ENCODE peak calls at places on chromosome 10, in eight cellular contexts. C is stimulated activated CD4-positive, alpha-beta T cell treated with anti-CD3 and anti-CD28 coated beads, Interleukin-2, amount 100 ng/mL, for 48 hours; U is heart left ventricle; V is activated CD8-positive, alpha-beta T cell treated with anti-CD3 and anti-CD28 coated beads, Interleukin-2, amount 10 ng/mL, durations not matched to agents 7 days and 5 days; E is nucleus accumbens; D is smooth muscle cell of the brain vasculature; J is T-cell; N is suprapubic skin. P is an unnamed sample.

GRCh38 chr10:132185601-132186487 is 904 bp upstream of the DPYSL4 start:
- DNase-seq in V (peak; percentile 69), D (no peak), J (peak; percentile 70), U (no peak), E (no peak), N (no peak), C (peak; percentile 46), P (peak; percentile 66)

GRCh38 chr10:116385994-116386809 is 41.4 kb upstream of the PNLIPRP3 start:
- DNase-seq in N (no peak), U (no peak), C (no peak), D (peak; percentile 15), E (no peak), V (no peak), J (no peak), P (no peak)

GRCh38 chr10:25285809-25286208 is 111.0 kb downstream of the GPR158 start:
- DNase-seq in E (no peak), V (no peak), J (no peak), D (no peak), N (no peak), C (no peak), U (no peak), P (no peak)

GRCh38 chr10:96513686-96514551 is at the start of gene TLL2:
- DNase-seq in J (peak; percentile 26), V (peak; percentile 65), U (peak; percentile 88), E (peak; percentile 74), D (peak; percentile 51), C (peak; percentile 54), N (peak; percentile 85), P (peak; percentile 93)

GRCh38 chr10:123284022-123284421 is 129.8 kb downstream of the BUB3 start:
- DNase-seq in U (no peak), C (no peak), J (no peak), N (no peak), E (no peak), D (no peak), V (no peak), P (no peak)

GRCh38 chr10:43105119-43105792 is 28.4 kb downstream of the RET start:
- DNase-seq in D (peak; percentile 37), E (no peak), V (peak; percentile 79), J (peak; percentile 67), N (peak; percentile 87), C (peak; percentile 88), U (peak; percentile 65), P (peak; percentile 67)

GRCh38 chr10:133336131-133337078 is at the start of gene CALY:
- DNase-seq in D (no peak), J (peak; percentile 92), C (peak; percentile 58), E (peak; percentile 76), N (no peak), U (no peak), V (peak; percentile 90), P (no peak)

GRCh38 chr10:108749042-108749441 is 1174.3 kb downstream of the XPNPEP1 start:
- DNase-seq in N (no peak), V (no peak), J (no peak), D (no peak), U (no peak), C (no peak), E (no peak), P (no peak)

GRCh38 chr10:22317771-22318565 is 1.8 kb downstream of the COMMD3 start:
- DNase-seq in N (no peak), J (no peak), U (no peak), C (no peak), V (no peak), D (no peak), E (no peak), P (no peak)

GRCh38 chr10:4670737-4671136 is 155.3 kb upstream of the AKR1E2 start:
- DNase-seq in J (no peak), N (no peak), D (no peak), E (no peak), U (no peak), V (no peak), C (no peak), P (no peak)

GRCh38 chr10:29598861-29599311 is 35.9 kb downstream of the SVIL start:
- DNase-seq in C (no peak), N (no peak), V (no peak), E (no peak), J (no peak), D (no peak), U (peak; percentile 48), P (no peak)

GRCh38 chr10:95290801-95291633 is at the start of gene PDLIM1:
- DNase-seq in U (peak; percentile 84), N (peak; percentile 86), D (no peak), V (peak; percentile 58), J (peak; percentile 6), C (peak; percentile 13), E (no peak), P (peak; percentile 91)

GRCh38 chr10:126908225-126908624 is 3.0 kb downstream of the DOCK1 start:
- DNase-seq in D (no peak), N (no peak), C (no peak), V (no peak), E (peak; percentile 11), U (no peak), J (no peak), P (no peak)

GRCh38 chr10:83995932-83996331 is 143.4 kb upstream of the GHITM start:
- DNase-seq in V (no peak), E (no peak), U (no peak), J (no peak), N (no peak), D (no peak), C (no peak), P (no peak)

GRCh38 chr10:34731885-34732701 is 83.0 kb downstream of the PARD3 start:
- DNase-seq in D (no peak), V (no peak), E (no peak), J (no peak), C (no peak), N (no peak), U (no peak), P (no peak)

GRCh38 chr10:26479766-26480492 is 41.8 kb downstream of the APBB1IP start:
- DNase-seq in E (no peak), J (peak; percentile 36), C (no peak), V (peak; percentile 74), N (no peak), U (no peak), D (no peak), P (no peak)

GRCh38 chr10:99895867-99896266 is 113.4 kb downstream of the ABCC2 start:
- DNase-seq in E (no peak), D (no peak), C (no peak), V (no peak), J (no peak), N (no peak), U (no peak), P (no peak)

GRCh38 chr10:75853085-75853484 is 421.7 kb downstream of the LRMDA start:
- DNase-seq in E (no peak), V (no peak), D (no peak), C (no peak), J (no peak), U (no peak), N (no peak), P (no peak)

GRCh38 chr10:2334542-2334941 is 597.2 kb upstream of the ADARB2 start:
- DNase-seq in E (no peak), V (no peak), C (no peak), D (no peak), N (no peak), U (no peak), J (no peak), P (no peak)

GRCh38 chr10:3482200-3482993 is 302.6 kb downstream of the KLF6 start:
- DNase-seq in E (no peak), U (peak; percentile 32), V (no peak), N (no peak), C (no peak), D (no peak), J (no peak), P (peak; percentile 53)

GRCh38 chr10:102713483-102713813 is 749 bp downstream of the ARL3 start:
- DNase-seq in N (no peak), U (no peak), C (no peak), E (no peak), J (no peak), D (peak; percentile 7), V (no peak), P (no peak)

GRCh38 chr10:17128261-17128660 is 1.4 kb downstream of the CUBN start:
- DNase-seq in J (no peak), E (no peak), C (no peak), N (no peak), U (no peak), D (no peak), V (no peak), P (no peak)

GRCh38 chr10:33134011-33134751 is 176.2 kb upstream of the ITGB1 start:
- DNase-seq in J (peak; percentile 38), C (peak; percentile 57), D (no peak), E (peak; percentile 8), U (no peak), V (peak; percentile 67), N (no peak), P (no peak)

GRCh38 chr10:31707578-31708411 is 220.8 kb downstream of the ARHGAP12 start:
- DNase-seq in E (no peak), D (peak; percentile 67), V (peak; percentile 59), C (peak; percentile 50), U (peak; percentile 85), N (no peak), J (no peak), P (no peak)

GRCh38 chr10:72274213-72274729 is 547 bp downstream of the DDIT4 start:
- DNase-seq in V (no peak), N (no peak), E (no peak), C (peak; percentile 41), D (no peak), J (no peak), U (no peak), P (peak; percentile 31)

GRCh38 chr10:24784923-24785322 is 61.2 kb upstream of the ARHGAP21 start:
- DNase-seq in V (no peak), C (no peak), N (no peak), J (no peak), D (no peak), U (no peak), E (no peak), P (no peak)

GRCh38 chr10:113473011-113473410 is 79.8 kb upstream of the HABP2 start:
- DNase-seq in E (no peak), U (no peak), N (no peak), J (no peak), V (no peak), D (no peak), C (no peak), P (no peak)

GRCh38 chr10:20858292-20859124 is 38.6 kb downstream of the NEBL start:
- DNase-seq in D (no peak), N (no peak), C (no peak), J (no peak), E (no peak), V (no peak), U (no peak), P (no peak)

GRCh38 chr10:43966571-43966965 is 317.9 kb upstream of the ZNF32 start:
- DNase-seq in V (no peak), C (no peak), N (no peak), D (no peak), E (no peak), J (no peak), U (no peak), P (peak; percentile 6)

GRCh38 chr10:14692344-14693199 is 82.1 kb downstream of the FAM107B start:
- DNase-seq in V (no peak), D (no peak), U (no peak), J (no peak), E (no peak), N (no peak), C (no peak), P (no peak)

GRCh38 chr10:125068406-125068805 is 92.0 kb downstream of the CTBP2 start:
- DNase-seq in E (no peak), N (no peak), U (no peak), V (no peak), J (no peak), C (no peak), D (no peak), P (no peak)

GRCh38 chr10:29703276-29703675 is 68.5 kb upstream of the SVIL start:
- DNase-seq in U (no peak), D (no peak), C (no peak), N (no peak), V (no peak), E (no peak), J (no peak), P (no peak)

GRCh38 chr10:102726274-102726673 is 11.8 kb downstream of the SFXN2 start:
- DNase-seq in J (no peak), C (no peak), N (no peak), V (no peak), U (no peak), D (no peak), E (no peak), P (no peak)

P was measured in pancreas.